ENCODE peak calls at places on chromosomes 7 and 10, in six cellular contexts. D, Z, G, T, P and W are unnamed samples. For H3K4me1, the result is how much of the 10 kb centered on the place peaks cover.

GRCh38 chr10:99331207-99331803 is 2.1 kb downstream of the CNNM1 start:
- DNase-seq in D (peak), Z (no peak), G (no peak), T (no peak), P (no peak), W (no peak)

GRCh38 chr7:98531717-98532116 is 85.4 kb upstream of the NPTX2 start:
- DNase-seq in D (no peak), Z (no peak), G (no peak), T (peak), P (no peak), W (no peak)

GRCh38 chr7:3075441-3075840 is 31.8 kb upstream of the CARD11 start:
- DNase-seq in D (no peak), Z (no peak), G (no peak), T (no peak), P (no peak), W (no peak)

GRCh38 chr7:40598915-40599314 is 464.1 kb downstream of the SUGCT start:
- DNase-seq in D (no peak), Z (no peak), G (no peak), T (no peak), P (no peak), W (no peak)

GRCh38 chr7:23969443-23969842 is 259.4 kb downstream of the STK31 start:
- DNase-seq in D (peak), Z (no peak), G (no peak), T (no peak), P (no peak), W (no peak)

GRCh38 chr7:25429731-25430130 is 201.4 kb upstream of the NPVF start:
- DNase-seq in D (peak), Z (no peak), G (no peak), T (no peak), P (no peak), W (no peak)

GRCh38 chr7:133912916-133913697 is 214.0 kb upstream of the LRGUK start:
- DNase-seq in D (no peak), Z (no peak), G (peak), T (no peak), P (no peak), W (no peak)

GRCh38 chr7:75638607-75639070 is 100.1 kb downstream of the HIP1 start:
- DNase-seq in D (peak), Z (peak), G (no peak), T (peak), P (no peak), W (peak)

GRCh38 chr10:114174462-114175190 is 623 bp upstream of the CCDC186 start:
- DNase-seq in D (no peak), Z (peak), G (no peak), T (peak), P (peak), W (peak)

GRCh38 chr10:71750124-71750841 is 23.0 kb downstream of the VSIR start:
- DNase-seq in D (no peak), Z (no peak), G (no peak), T (no peak), P (no peak), W (peak)

GRCh38 chr7:1857487-1858425 is 187.7 kb downstream of the ELFN1 start:
- DNase-seq in D (no peak), Z (peak), G (no peak), T (peak), P (peak), W (peak)

GRCh38 chr10:822197-822596 is 109.3 kb downstream of the LARP4B start:
- DNase-seq in D (no peak), Z (no peak), G (no peak), T (no peak), P (no peak), W (no peak)

GRCh38 chr10:78544447-78545085 is 510.9 kb downstream of the RPS24 start:
- DNase-seq in D (no peak), Z (peak), G (no peak), T (no peak), P (no peak), W (no peak)

GRCh38 chr7:118169146-118169545 is 14.8 kb upstream of the LSM8 start:
- DNase-seq in D (no peak), Z (no peak), G (no peak), T (no peak), P (no peak), W (no peak)

GRCh38 chr7:21504021-21504420 is 38.8 kb upstream of the DNAH11 start:
- DNase-seq in D (peak), Z (no peak), G (no peak), T (no peak), P (no peak), W (no peak)

GRCh38 chr7:142796501-142797341 is 26.0 kb downstream of the PRSS2 start:
- DNase-seq in D (no peak), Z (no peak), G (no peak), T (no peak), P (no peak), W (peak)

GRCh38 chr7:88141479-88141878 is 78.4 kb downstream of the SRI start:
- DNase-seq in D (no peak), Z (no peak), G (no peak), T (no peak), P (no peak), W (no peak)

GRCh38 chr7:112937651-112938390 is 147.6 kb upstream of the TMEM168 start:
- DNase-seq in D (no peak), Z (no peak), G (no peak), T (no peak), P (no peak), W (no peak)

GRCh38 chr7:95511716-95512260 is 26.0 kb downstream of the ASB4 start:
- DNase-seq in D (peak), Z (peak), G (peak), T (no peak), P (no peak), W (no peak)

GRCh38 chr7:33932221-33932620 is 26.9 kb downstream of the BMPER start:
- DNase-seq in D (no peak), Z (no peak), G (no peak), T (no peak), P (no peak), W (no peak)

GRCh38 chr10:71999360-72000072 is 35.3 kb downstream of the CHST3 start:
- DNase-seq in D (peak), Z (no peak), G (no peak), T (no peak), P (no peak), W (peak)

GRCh38 chr10:729213-729612 is 39.7 kb upstream of the DIP2C start:
- DNase-seq in D (no peak), Z (no peak), G (no peak), T (no peak), P (no peak), W (no peak)

GRCh38 chr10:44935201-44935960 is 24.2 kb upstream of the RASSF4 start:
- DNase-seq in D (peak), Z (no peak), G (peak), T (no peak), P (no peak), W (peak)

GRCh38 chr10:51960494-51960895 is 261.1 kb upstream of the CSTF2T start:
- DNase-seq in D (peak), Z (no peak), G (no peak), T (no peak), P (no peak), W (no peak)

GRCh38 chr10:116705498-116705897 is 36.9 kb downstream of the HSPA12A start:
- DNase-seq in D (no peak), Z (no peak), G (no peak), T (peak), P (no peak), W (no peak)

GRCh38 chr10:94131885-94132284 is 138.2 kb downstream of the PLCE1 start:
- DNase-seq in D (no peak), Z (no peak), G (no peak), T (no peak), P (no peak), W (no peak)

GRCh38 chr10:69641261-69641980 is 11.4 kb downstream of the FAM241B start:
- DNase-seq in D (no peak), Z (no peak), G (no peak), T (peak), P (peak), W (peak)

GRCh38 chr7:40700653-40701475 is 566.1 kb downstream of the SUGCT start:
- DNase-seq in D (peak), Z (no peak), G (no peak), T (no peak), P (no peak), W (no peak)

GRCh38 chr7:491958-492713 is 27.5 kb downstream of the PDGFA start:
- DNase-seq in D (no peak), Z (no peak), G (no peak), T (peak), P (peak), W (peak)

GRCh38 chr10:79487296-79488194 is 24.8 kb upstream of the EIF5AL1 start:
- DNase-seq in D (peak), Z (no peak), G (no peak), T (peak), P (no peak), W (peak)

GRCh38 chr7:53485354-53485753 is 449.9 kb downstream of the POM121L12 start:
- DNase-seq in D (no peak), Z (no peak), G (no peak), T (no peak), P (no peak), W (no peak)

GRCh38 chr10:8043569-8044306 is 10.8 kb upstream of the GATA3 start:
- DNase-seq in D (peak), Z (no peak), G (no peak), T (no peak), P (no peak), W (no peak)

GRCh38 chr7:40733111-40733510 is 598.3 kb downstream of the SUGCT start:
- DNase-seq in D (no peak), Z (no peak), G (no peak), T (no peak), P (no peak), W (no peak)

GRCh38 chr10:63133787-63134557 is 844 bp downstream of the NRBF2 start:
- DNase-seq in D (no peak), Z (peak), G (no peak), T (no peak), P (no peak), W (no peak)

GRCh38 chr7:134678115-134678514 is 31.5 kb downstream of the BPGM start:
- DNase-seq in D (no peak), Z (no peak), G (no peak), T (no peak), P (no peak), W (no peak)

DNA sequence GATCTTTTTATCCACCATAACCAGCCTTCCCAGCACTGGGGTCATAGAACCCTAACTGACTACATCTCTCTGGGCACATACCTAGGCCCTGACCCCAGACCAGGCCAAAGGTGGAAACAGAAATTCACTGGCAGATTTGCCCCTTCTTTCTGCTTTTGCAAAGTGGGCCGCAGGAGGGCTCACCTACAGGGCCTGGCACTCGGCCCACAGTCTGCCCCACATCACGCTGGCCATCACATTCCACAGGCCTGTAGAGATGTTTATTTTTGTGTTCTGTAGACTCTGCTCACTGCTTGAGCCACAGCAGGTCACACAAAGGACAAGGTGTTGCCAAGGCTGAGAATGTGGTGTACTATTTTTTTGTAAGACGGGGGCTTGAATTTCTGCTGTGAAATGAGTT is 58.7 kb downstream of the SLC16A12 start:
- DNase-seq in D (no peak), Z (no peak), G (no peak), T (peak), P (no peak), W (no peak)
- H3K4me1 ChIP-seq in D (half or more), Z (under half), G (under half), T (under half), P (under half), W (under half)

DNA sequence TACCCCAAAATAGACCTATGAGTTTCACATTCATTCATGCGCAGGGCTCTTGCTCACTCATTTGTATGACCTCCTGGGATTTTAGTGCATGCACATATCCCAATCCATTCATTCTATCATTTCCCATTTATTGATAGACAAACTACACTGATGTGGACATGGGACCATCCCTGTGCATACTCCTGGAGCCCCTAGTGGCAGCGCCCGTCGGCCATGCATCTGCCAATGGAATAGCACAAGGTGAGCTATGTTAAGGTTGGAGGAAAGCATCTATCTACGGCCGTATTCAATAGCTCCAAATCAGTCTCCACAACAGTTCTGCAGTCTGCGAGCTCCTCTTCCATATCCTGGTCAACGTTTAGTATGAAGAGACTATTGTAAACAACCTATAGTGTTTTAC is 31.7 kb upstream of the FIGNL1 start:
- DNase-seq in D (no peak), Z (no peak), G (no peak), T (no peak), P (no peak), W (peak)
- TF ChIP-seq CTCF in D (no peak), Z (no peak), G (no peak), T (no peak), P (no peak), W (no peak)

DNA sequence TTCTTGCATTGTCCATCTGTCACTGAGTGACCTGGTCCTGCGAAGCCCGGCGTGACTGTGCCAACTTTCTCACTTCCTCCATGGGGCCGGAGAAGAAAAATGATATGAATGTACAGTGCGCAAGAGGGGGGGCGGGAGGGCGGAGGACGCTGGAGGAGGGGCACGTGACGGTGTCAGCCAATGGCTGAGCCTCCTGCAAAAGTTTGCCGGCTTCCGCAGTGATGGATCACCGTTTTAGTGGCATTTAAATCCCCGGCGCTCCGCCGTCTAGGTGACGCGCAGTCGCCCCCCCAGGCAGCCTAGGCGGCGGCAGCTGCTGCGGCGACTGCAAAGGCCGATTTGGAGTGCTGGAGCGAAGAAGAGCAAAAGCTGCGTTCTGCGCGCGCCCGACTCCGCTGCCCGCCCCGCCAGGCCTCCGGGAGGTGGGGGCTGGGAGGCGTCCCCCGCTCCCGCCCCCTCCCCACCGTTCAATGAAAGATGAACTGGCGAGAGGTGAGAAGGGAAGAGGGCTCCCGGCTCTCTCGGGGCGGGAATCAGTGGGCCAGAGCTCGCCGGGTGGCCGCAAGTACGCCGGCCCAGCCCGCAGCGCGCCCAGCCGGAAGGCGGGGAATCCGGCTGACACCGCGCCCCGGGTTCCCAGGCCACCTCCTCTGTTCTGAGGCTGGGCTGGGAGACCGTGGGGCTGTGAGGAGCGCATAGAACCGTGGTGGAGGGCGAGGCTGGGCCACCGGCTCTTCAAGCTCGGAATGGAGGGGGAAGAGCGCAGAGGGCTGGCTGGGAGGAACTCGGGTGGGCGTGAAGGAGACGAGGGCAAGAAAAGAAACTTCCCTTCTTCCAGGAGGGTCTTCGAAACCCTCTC is at the start of gene HOXA1:
- DNase-seq in D (peak), Z (no peak), G (peak), T (peak), P (peak), W (peak)
- H3K4me3 ChIP-seq in D (peak), Z (peak), G (peak), T (peak), P (peak), W (peak)

GRCh38 chr7:131016230-131016629 is 282.2 kb upstream of the KLF14 start:
- DNase-seq in D (no peak), Z (no peak), G (no peak), T (no peak), P (no peak), W (no peak)
- H3K4me1 ChIP-seq in D (under half), Z (half or more), G (under half), T (half or more), P (under half), W (under half)